ENCODE peak calls at places on chromosomes 6 and 20, in eight cellular contexts. O is tibial artery, M is AG04449, G is esophagus muscularis mucosa, I is GM12864, C is lower lobe of right lung, R is astrocyte of the spinal cord, K is GM12865. U is an unnamed sample.

GRCh38 chr6:108368431-108369030 is 73.7 kb downstream of the AFG1L start:
- DNase-seq in M (no peak), C (no peak), G (no peak), O (no peak), I (no peak), K (no peak), R (no peak), U (no peak)

GRCh38 chr6:51857134-51857533 is 230.3 kb downstream of the PKHD1 start:
- DNase-seq in K (no peak), O (no peak), G (no peak), C (no peak), M (no peak), R (no peak), I (no peak), U (no peak)

GRCh38 chr20:62026564-62026856 is 39.2 kb downstream of the TAF4 start:
- DNase-seq in M (no peak), O (no peak), R (no peak), I (no peak), K (no peak), C (no peak), G (no peak), U (no peak)

GRCh38 chr6:157089258-157089657 is 234.1 kb downstream of the TMEM242 start:
- DNase-seq in C (no peak), G (no peak), K (no peak), M (peak; percentile 7), O (no peak), I (no peak), R (peak; percentile 64), U (no peak)

GRCh38 chr6:9628819-9629218 is 786.1 kb downstream of the TFAP2A start:
- DNase-seq in C (no peak), M (no peak), G (no peak), O (no peak), R (no peak), I (no peak), K (no peak), U (no peak)

GRCh38 chr6:53358440-53359087 is 9.8 kb upstream of the ELOVL5 start:
- DNase-seq in O (no peak), K (peak; percentile 48), G (no peak), I (no peak), C (no peak), M (no peak), R (no peak), U (no peak)

GRCh38 chr6:143062551-143062950 is 1.9 kb downstream of the AIG1 start:
- DNase-seq in G (no peak), C (no peak), I (no peak), M (no peak), K (no peak), R (no peak), O (no peak), U (no peak)

GRCh38 chr6:98977606-98978292 is 30.0 kb upstream of the FBXL4 start:
- DNase-seq in O (no peak), G (no peak), M (no peak), C (no peak), K (no peak), R (no peak), I (no peak), U (no peak)

GRCh38 chr20:1431158-1431557 is 35.5 kb downstream of the NSFL1C start:
- DNase-seq in M (no peak), C (no peak), R (no peak), O (no peak), I (no peak), G (no peak), K (no peak), U (no peak)

GRCh38 chr20:57213924-57214323 is 52.5 kb downstream of the BMP7 start:
- DNase-seq in K (no peak), I (no peak), O (no peak), C (no peak), R (no peak), M (no peak), G (no peak), U (no peak)

GRCh38 chr6:161890959-161891358 is 617.1 kb upstream of the AGPAT4 start:
- DNase-seq in O (no peak), G (no peak), R (no peak), K (no peak), C (no peak), M (no peak), I (no peak), U (no peak)

GRCh38 chr6:120202878-120203277 is 853.3 kb upstream of the MAN1A1 start:
- DNase-seq in R (no peak), I (no peak), K (no peak), C (no peak), M (no peak), G (no peak), O (no peak), U (no peak)

GRCh38 chr6:143397229-143398222 is 53.0 kb downstream of the ADAT2 start:
- DNase-seq in M (no peak), I (no peak), K (no peak), G (no peak), R (peak; percentile 92), O (peak; percentile 58), C (peak; percentile 77), U (no peak)

GRCh38 chr20:44450279-44450937 is 25.3 kb upstream of the TTPAL start:
- DNase-seq in G (no peak), R (no peak), I (no peak), K (no peak), M (no peak), C (no peak), O (no peak), U (no peak)

DNA sequence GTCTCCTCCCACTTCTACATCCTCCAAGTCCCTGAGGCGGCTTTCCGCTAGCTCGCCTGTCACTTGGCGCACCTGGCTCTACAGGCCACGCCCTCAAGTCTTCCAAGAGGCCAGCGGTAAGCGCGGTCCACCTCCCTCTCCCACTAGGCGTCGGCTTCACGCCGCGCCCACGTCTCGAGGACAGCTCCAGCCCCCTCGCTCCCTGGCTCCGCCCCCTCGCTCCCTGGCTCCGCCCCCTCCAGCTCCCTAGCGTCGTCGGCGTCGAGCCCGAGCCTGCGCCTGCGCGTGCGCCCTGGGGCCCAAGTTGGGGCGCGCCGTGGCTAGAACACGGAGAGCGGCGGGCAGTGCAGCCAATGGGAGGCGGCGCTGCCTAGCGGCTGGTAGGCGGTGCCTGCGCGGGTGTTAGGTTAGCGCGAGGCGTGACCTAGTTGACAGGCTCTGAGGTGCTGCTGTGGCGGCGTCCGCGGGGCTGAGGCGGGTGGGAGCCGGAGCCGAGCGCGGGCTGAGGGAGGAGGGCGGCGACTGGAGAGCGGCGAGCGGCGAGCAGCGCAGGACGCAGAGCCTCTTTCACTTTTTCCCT is at the start of gene MACROD2:
- DNase-seq in I (no peak), K (peak; percentile 1), M (peak; percentile 10), C (peak; percentile 95), R (peak; percentile 92), G (no peak), O (peak; percentile 75), U (peak; percentile 73)
- TF ChIP-seq CTCF in I (no peak), K (no peak), M (no peak), C (no peak), R (no peak), G (no peak), O (peak; percentile 8), U (no peak)

GRCh38 chr6:166419268-166419667 is 36.5 kb upstream of the MPC1 start:
- DNase-seq in R (peak; percentile 64), O (peak; percentile 18), M (no peak), I (peak; percentile 61), G (no peak), K (peak; percentile 92), C (no peak), U (peak; percentile 76)

GRCh38 chr6:166420351-166420750 is 37.6 kb upstream of the MPC1 start:
- DNase-seq in K (no peak), I (no peak), O (no peak), R (peak; percentile 23), C (no peak), M (no peak), G (no peak), U (no peak)

GRCh38 chr6:166417285-166417691 is 34.5 kb upstream of the MPC1 start:
- DNase-seq in C (no peak), M (no peak), G (no peak), I (no peak), O (no peak), R (no peak), K (peak; percentile 64), U (no peak)

GRCh38 chr6:166419717-166420116 is 37.0 kb upstream of the MPC1 start:
- DNase-seq in C (no peak), R (no peak), G (no peak), I (no peak), O (peak; percentile 10), M (no peak), K (no peak), U (no peak)

GRCh38 chr6:166418691-166419143 is 36.0 kb upstream of the MPC1 start:
- DNase-seq in M (no peak), I (no peak), G (no peak), C (no peak), R (no peak), K (no peak), O (no peak), U (no peak)
- TF ChIP-seq CTCF in M (no peak), I (no peak), G (no peak), C (no peak), R (no peak), K (no peak), O (no peak), U (no peak)

GRCh38 chr6:44010411-44011349 is 116.6 kb downstream of the MRPL14 start:
- DNase-seq in M (peak; percentile 99), I (no peak), O (peak; percentile 16), R (peak; percentile 97), G (no peak), K (no peak), C (no peak), U (no peak)
- TF ChIP-seq CTCF in M (no peak), I (no peak), O (no peak), R (no peak), G (no peak), K (no peak), C (no peak), U (no peak)

GRCh38 chr6:118092086-118092485 is 185.0 kb downstream of the SLC35F1 start:
- DNase-seq in K (no peak), I (no peak), R (no peak), G (no peak), C (no peak), M (no peak), O (no peak), U (no peak)
- TF ChIP-seq CTCF in K (no peak), I (no peak), R (no peak), G (no peak), C (no peak), M (no peak), O (no peak), U (no peak)